ENCODE peak calls at places on chromosome 1, in six cellular contexts. One of them, this sample, is unnamed.

GRCh38 chr1:230752407-230752806 is 5.2 kb downstream of the CAPN9 start:
- DNase-seq in germinal center: no peak
- DNase-seq in memory B cell: no peak
- DNase-seq in NAMALWA: no peak
- DNase-seq in esophagus squamous epithelium: no peak
- DNase-seq in GM04504: no peak
- DNase-seq in this sample: no peak

GRCh38 chr1:9731051-9731537 is 79.6 kb downstream of the PIK3CD start:
- DNase-seq in germinal center: no peak
- DNase-seq in memory B cell: no peak
- DNase-seq in NAMALWA: no peak
- DNase-seq in esophagus squamous epithelium: no peak
- DNase-seq in GM04504: no peak
- DNase-seq in this sample: no peak

GRCh38 chr1:112772781-112773180 is 57.6 kb upstream of the PPM1J start:
- DNase-seq in germinal center: no peak
- DNase-seq in memory B cell: no peak
- DNase-seq in NAMALWA: no peak
- DNase-seq in esophagus squamous epithelium: no peak
- DNase-seq in GM04504: no peak
- DNase-seq in this sample: no peak

GRCh38 chr1:109425902-109426277 is 358 bp downstream of the PSMA5 start:
- DNase-seq in germinal center: no peak
- DNase-seq in memory B cell: no peak
- DNase-seq in NAMALWA: peak; percentile 76
- DNase-seq in esophagus squamous epithelium: no peak
- DNase-seq in GM04504: no peak
- DNase-seq in this sample: no peak

GRCh38 chr1:184242507-184242943 is 144.3 kb upstream of the C1orf21 start:
- DNase-seq in germinal center: no peak
- DNase-seq in memory B cell: no peak
- DNase-seq in NAMALWA: no peak
- DNase-seq in esophagus squamous epithelium: no peak
- DNase-seq in GM04504: peak; percentile 19
- DNase-seq in this sample: no peak

GRCh38 chr1:94807742-94808491 is 12.2 kb upstream of the SLC44A3 start:
- DNase-seq in germinal center: no peak
- DNase-seq in memory B cell: no peak
- DNase-seq in NAMALWA: no peak
- DNase-seq in esophagus squamous epithelium: no peak
- DNase-seq in GM04504: no peak
- DNase-seq in this sample: no peak

GRCh38 chr1:54229281-54229891 is 29.4 kb downstream of the MRPL37 start:
- DNase-seq in germinal center: no peak
- DNase-seq in memory B cell: no peak
- DNase-seq in NAMALWA: no peak
- DNase-seq in esophagus squamous epithelium: no peak
- DNase-seq in GM04504: no peak
- DNase-seq in this sample: no peak

GRCh38 chr1:115647507-115647906 is 5.7 kb downstream of the VANGL1 start:
- DNase-seq in germinal center: no peak
- DNase-seq in memory B cell: no peak
- DNase-seq in NAMALWA: no peak
- DNase-seq in esophagus squamous epithelium: no peak
- DNase-seq in GM04504: no peak
- DNase-seq in this sample: no peak

GRCh38 chr1:79773385-79773784 is 766.9 kb upstream of the ADGRL4 start:
- DNase-seq in germinal center: no peak
- DNase-seq in memory B cell: no peak
- DNase-seq in NAMALWA: no peak
- DNase-seq in esophagus squamous epithelium: no peak
- DNase-seq in GM04504: no peak
- DNase-seq in this sample: no peak

GRCh38 chr1:30028939-30029338 is 694.4 kb downstream of the MATN1 start:
- DNase-seq in germinal center: no peak
- DNase-seq in memory B cell: no peak
- DNase-seq in NAMALWA: no peak
- DNase-seq in esophagus squamous epithelium: no peak
- DNase-seq in GM04504: no peak
- DNase-seq in this sample: no peak

GRCh38 chr1:163875927-163876320 is 554.2 kb downstream of the NUF2 start:
- DNase-seq in germinal center: no peak
- DNase-seq in memory B cell: no peak
- DNase-seq in NAMALWA: no peak
- DNase-seq in esophagus squamous epithelium: no peak
- DNase-seq in GM04504: peak; percentile 77
- DNase-seq in this sample: no peak